ENCODE peak calls at places on chromosome 1, in eight cellular contexts. P is tibial artery, K is esophagus muscularis mucosa, S is IMR-90, A is astrocyte, N is right lobe of liver, V is HAP-1, T is uterus. U is an unnamed sample.

GRCh38 chr1:182446033-182446669 is 3.8 kb upstream of the RGSL1 start:
- DNase-seq in P (no peak), K (no peak), S (peak; percentile 40), A (peak; percentile 8), N (no peak), V (peak; percentile 65), T (no peak), U (no peak)

GRCh38 chr1:104932030-104932915 is 1182.6 kb downstream of the AMY1C start:
- DNase-seq in P (no peak), K (no peak), S (no peak), A (no peak), N (no peak), V (no peak), T (no peak), U (no peak)

GRCh38 chr1:84096121-84096635 is 47.9 kb upstream of the PRKACB start:
- DNase-seq in P (no peak), K (no peak), S (peak; percentile 23), A (peak; percentile 74), N (no peak), V (no peak), T (no peak), U (no peak)

GRCh38 chr1:37691497-37692077 is 729 bp upstream of the CDCA8 start:
- DNase-seq in P (peak; percentile 74), K (no peak), S (peak; percentile 45), A (peak; percentile 12), N (peak; percentile 66), V (no peak), T (peak; percentile 54), U (peak; percentile 85)

GRCh38 chr1:61083014-61083798 is 845 bp downstream of the NFIA start:
- DNase-seq in P (no peak), K (no peak), S (no peak), A (no peak), N (peak; percentile 59), V (no peak), T (peak; percentile 36), U (peak; percentile 75)

GRCh38 chr1:9069324-9070100 is at the start of gene SLC2A5:
- DNase-seq in P (no peak), K (no peak), S (no peak), A (no peak), N (no peak), V (peak; percentile 72), T (peak; percentile 55), U (no peak)

GRCh38 chr1:8017495-8018310 is 8.4 kb downstream of the ERRFI1 start:
- DNase-seq in P (no peak), K (no peak), S (no peak), A (no peak), N (no peak), V (peak; percentile 93), T (no peak), U (no peak)

GRCh38 chr1:192615055-192615454 is 20.9 kb upstream of the RGS13 start:
- DNase-seq in P (no peak), K (no peak), S (no peak), A (no peak), N (no peak), V (no peak), T (no peak), U (no peak)

GRCh38 chr1:14803002-14803789 is 204.7 kb downstream of the KAZN start:
- DNase-seq in P (no peak), K (no peak), S (no peak), A (no peak), N (no peak), V (no peak), T (no peak), U (no peak)

GRCh38 chr1:51063121-51063520 is 38.9 kb upstream of the C1orf185 start:
- DNase-seq in P (no peak), K (no peak), S (peak; percentile 81), A (peak; percentile 98), N (no peak), V (no peak), T (no peak), U (no peak)

GRCh38 chr1:203140743-203141520 is 13.4 kb downstream of the ADORA1 start:
- DNase-seq in P (no peak), K (no peak), S (no peak), A (no peak), N (no peak), V (no peak), T (no peak), U (no peak)

GRCh38 chr1:235867903-235868469 is 1.3 kb upstream of the LYST start:
- DNase-seq in P (no peak), K (no peak), S (no peak), A (no peak), N (no peak), V (no peak), T (no peak), U (no peak)

GRCh38 chr1:56532359-56532696 is 47.0 kb downstream of the PLPP3 start:
- DNase-seq in P (no peak), K (no peak), S (peak; percentile 43), A (no peak), N (no peak), V (no peak), T (no peak), U (no peak)

GRCh38 chr1:56527548-56528302 is 51.6 kb downstream of the PLPP3 start:
- DNase-seq in P (no peak), K (no peak), S (no peak), A (no peak), N (no peak), V (peak; percentile 84), T (no peak), U (no peak)

GRCh38 chr1:56526571-56527174 is 52.7 kb downstream of the PLPP3 start:
- DNase-seq in P (no peak), K (no peak), S (peak; percentile 32), A (peak; percentile 34), N (no peak), V (no peak), T (no peak), U (no peak)

GRCh38 chr1:56531624-56532358 is 47.6 kb downstream of the PLPP3 start:
- DNase-seq in P (no peak), K (no peak), S (no peak), A (no peak), N (no peak), V (peak; percentile 81), T (no peak), U (no peak)

GRCh38 chr1:56529801-56530200 is 49.6 kb downstream of the PLPP3 start:
- DNase-seq in P (no peak), K (no peak), S (no peak), A (no peak), N (no peak), V (no peak), T (no peak), U (no peak)
- H3K4me1 ChIP-seq in P (peaks cover 53% of the 10 kb centered on the region), K (peaks cover 71% of the 10 kb centered on the region), S (peaks cover 14% of the 10 kb centered on the region), A (peaks cover 12% of the 10 kb centered on the region), N (no peaks in the 10 kb centered on the region), V (peaks cover 51% of the 10 kb centered on the region), T (peaks cover 13% of the 10 kb centered on the region), U (peaks cover 23% of the 10 kb centered on the region)

DNA sequence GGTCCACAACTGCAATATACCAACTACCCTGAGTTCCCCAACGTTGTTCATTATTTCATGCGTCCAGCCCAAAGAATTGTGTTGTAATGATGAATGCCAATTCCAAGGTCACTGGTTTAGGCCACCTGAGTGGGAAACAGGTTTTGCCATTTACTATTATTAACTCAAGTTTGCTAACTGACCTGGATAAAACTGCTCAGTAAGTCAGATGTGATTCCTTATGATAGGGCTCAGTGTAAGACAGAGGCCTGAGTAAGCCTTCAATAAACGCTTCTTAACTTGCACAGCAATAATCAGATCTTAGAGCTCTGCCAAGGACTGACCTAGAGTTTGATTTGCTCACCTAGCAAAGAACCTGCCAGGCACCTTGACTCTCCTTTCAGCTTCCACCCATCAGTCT is 10.0 kb downstream of the PUM1 start:
- DNase-seq in P (no peak), K (no peak), S (no peak), A (no peak), N (no peak), V (no peak), T (no peak), U (no peak)
- H3K36me3 ChIP-seq in P (peaks cover 34% of the 10 kb centered on the region), K (peaks cover 13% of the 10 kb centered on the region), S (peaks cover 35% of the 10 kb centered on the region), A (peaks cover 29% of the 10 kb centered on the region), N (no peaks in the 10 kb centered on the region), V (peaks cover 67% of the 10 kb centered on the region), T (no peaks in the 10 kb centered on the region), U (peaks cover 44% of the 10 kb centered on the region)

GRCh38 chr1:12577020-12577419 is 41.0 kb downstream of the DHRS3 start:
- DNase-seq in P (no peak), K (no peak), S (no peak), A (no peak), N (no peak), V (no peak), T (no peak), U (no peak)

GRCh38 chr1:12572506-12572905 is 45.5 kb downstream of the DHRS3 start:
- DNase-seq in P (no peak), K (no peak), S (no peak), A (peak; percentile 59), N (no peak), V (no peak), T (no peak), U (no peak)

GRCh38 chr1:12574757-12575139 is 43.3 kb downstream of the DHRS3 start:
- DNase-seq in P (no peak), K (no peak), S (no peak), A (no peak), N (no peak), V (no peak), T (no peak), U (no peak)

GRCh38 chr1:12570291-12570690 is 47.7 kb downstream of the DHRS3 start:
- DNase-seq in P (no peak), K (no peak), S (no peak), A (no peak), N (no peak), V (no peak), T (no peak), U (no peak)

DNA sequence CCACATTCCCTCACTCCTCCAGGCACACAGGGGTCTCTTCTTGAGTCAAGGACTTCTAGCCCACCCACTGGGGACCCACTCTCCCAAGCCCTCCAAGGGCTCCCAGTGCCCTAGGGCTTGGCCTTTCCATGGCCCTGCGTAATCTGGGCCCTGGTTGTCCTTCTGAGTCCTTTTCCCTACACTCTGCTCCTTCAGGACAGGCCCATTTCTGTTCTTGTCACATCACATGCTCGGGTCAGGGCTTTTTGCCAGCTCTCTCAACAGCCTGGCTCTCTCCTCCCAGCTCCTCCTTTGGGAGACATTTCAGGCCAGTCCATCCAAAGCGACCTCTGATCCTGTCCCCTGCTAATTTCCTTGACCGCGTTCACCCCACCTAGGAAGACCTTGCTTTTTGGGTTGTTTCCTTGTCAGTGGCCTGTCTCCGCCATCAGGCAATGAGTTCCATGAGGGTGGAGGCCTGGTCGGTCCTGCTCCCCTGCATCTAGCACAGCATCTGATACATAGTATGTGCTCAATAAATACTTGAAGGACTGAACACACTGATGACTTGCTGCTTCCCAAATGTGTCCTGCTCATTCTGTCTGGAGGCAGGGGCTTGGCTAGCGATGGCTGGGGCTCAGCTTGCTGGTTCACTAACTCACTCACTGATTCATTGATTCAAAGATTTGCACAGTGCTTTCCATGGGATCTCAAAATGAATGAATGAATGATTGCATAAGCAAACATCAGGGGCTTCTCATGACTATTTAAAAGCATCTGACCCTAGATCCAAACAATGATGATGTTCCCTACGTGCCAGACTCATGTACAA is 44.8 kb downstream of the DHRS3 start:
- DNase-seq in P (no peak), K (no peak), S (no peak), A (no peak), N (no peak), V (no peak), T (no peak), U (no peak)
- H3K4me1 ChIP-seq in P (peaks cover 6% of the 10 kb centered on the region), K (peaks cover 18% of the 10 kb centered on the region), S (no peaks in the 10 kb centered on the region), A (peaks cover 22% of the 10 kb centered on the region), N (no peaks in the 10 kb centered on the region), V (no peaks in the 10 kb centered on the region), T (no peaks in the 10 kb centered on the region), U (no peaks in the 10 kb centered on the region)

GRCh38 chr1:226164154-226164553 is 22.4 kb downstream of the ACBD3 start:
- DNase-seq in P (no peak), K (no peak), S (no peak), A (no peak), N (no peak), V (no peak), T (no peak), U (no peak)
- H3K36me3 ChIP-seq in P (peaks cover 59% of the 10 kb centered on the region), K (peaks cover 43% of the 10 kb centered on the region), S (peaks cover 34% of the 10 kb centered on the region), A (peaks cover 51% of the 10 kb centered on the region), N (peaks cover 5% of the 10 kb centered on the region), V (peaks cover 41% of the 10 kb centered on the region), T (no peaks in the 10 kb centered on the region), U (peaks cover 66% of the 10 kb centered on the region)